ENCODE peak calls at places on chromosomes 3 and 15, in ten cellular contexts. M, R, Y, P, G, C, U, I, N and T are unnamed samples.

GRCh38 chr15:67105065-67105951 is 39.9 kb downstream of the SMAD3 start:
- DNase-seq in M (no peak), R (peak; percentile 97), Y (peak; percentile 98), P (no peak), G (no peak), C (no peak), U (no peak), I (no peak), N (peak; percentile 96), T (no peak)

GRCh38 chr15:93040288-93041158 is 48.5 kb downstream of the RGMA start:
- DNase-seq in M (no peak), R (no peak), Y (no peak), P (no peak), G (no peak), C (no peak), U (no peak), I (no peak), N (no peak), T (peak; percentile 74)

GRCh38 chr15:79515628-79516027 is 83.5 kb downstream of the MINAR1 start:
- DNase-seq in M (no peak), R (no peak), Y (no peak), P (no peak), G (no peak), C (no peak), U (no peak), I (no peak), N (no peak), T (no peak)

GRCh38 chr15:50137330-50137761 is 18.3 kb upstream of the ATP8B4 start:
- DNase-seq in M (no peak), R (peak; percentile 79), Y (peak; percentile 99), P (no peak), G (no peak), C (no peak), U (no peak), I (no peak), N (peak; percentile 96), T (no peak)

GRCh38 chr3:38843898-38844297 is 27.9 kb upstream of the SCN10A start:
- DNase-seq in M (peak; percentile 39), R (peak; percentile 29), Y (peak; percentile 77), P (peak; percentile 73), G (peak; percentile 16), C (no peak), U (no peak), I (no peak), N (peak; percentile 58), T (no peak)

GRCh38 chr15:88918738-88919137 is 5.6 kb upstream of the MFGE8 start:
- DNase-seq in M (no peak), R (peak; percentile 95), Y (peak; percentile 99), P (no peak), G (peak; percentile 77), C (no peak), U (no peak), I (no peak), N (peak; percentile 92), T (no peak)

GRCh38 chr3:46865546-46865945 is 2.3 kb upstream of the MYL3 start:
- DNase-seq in M (no peak), R (no peak), Y (no peak), P (no peak), G (no peak), C (no peak), U (no peak), I (no peak), N (no peak), T (no peak)

GRCh38 chr3:114417682-114418081 is 123.9 kb downstream of the TIGIT start:
- DNase-seq in M (no peak), R (no peak), Y (peak; percentile 46), P (no peak), G (no peak), C (no peak), U (no peak), I (no peak), N (no peak), T (no peak)

GRCh38 chr3:52054689-52055511 is 1.5 kb downstream of the DUSP7 start:
- DNase-seq in M (no peak), R (no peak), Y (no peak), P (no peak), G (no peak), C (no peak), U (no peak), I (no peak), N (no peak), T (no peak)

GRCh38 chr3:54251705-54252104 is 129.4 kb downstream of the CACNA2D3 start:
- DNase-seq in M (no peak), R (no peak), Y (no peak), P (no peak), G (no peak), C (no peak), U (no peak), I (no peak), N (no peak), T (no peak)

GRCh38 chr3:155772801-155773200 is 27.9 kb upstream of the PLCH1 start:
- DNase-seq in M (no peak), R (no peak), Y (peak; percentile 35), P (no peak), G (no peak), C (no peak), U (no peak), I (no peak), N (no peak), T (no peak)

GRCh38 chr3:45981321-45982038 is 14.1 kb downstream of the FYCO1 start:
- DNase-seq in M (no peak), R (no peak), Y (peak; percentile 25), P (no peak), G (no peak), C (no peak), U (no peak), I (no peak), N (no peak), T (no peak)

GRCh38 chr3:136713961-136714514 is 38.1 kb downstream of the STAG1 start:
- DNase-seq in M (no peak), R (no peak), Y (no peak), P (no peak), G (no peak), C (no peak), U (no peak), I (no peak), N (no peak), T (peak; percentile 74)

GRCh38 chr3:32347286-32348125 is 44.1 kb upstream of the CMTM7 start:
- DNase-seq in M (no peak), R (no peak), Y (peak; percentile 18), P (no peak), G (peak; percentile 52), C (no peak), U (no peak), I (no peak), N (no peak), T (no peak)

GRCh38 chr3:165642761-165643432 is 194.3 kb downstream of the BCHE start:
- DNase-seq in M (no peak), R (peak; percentile 96), Y (peak; percentile 98), P (no peak), G (peak; percentile 22), C (no peak), U (no peak), I (no peak), N (peak; percentile 98), T (no peak)

GRCh38 chr15:34724486-34724885 is 30.3 kb downstream of the GJD2 start:
- DNase-seq in M (no peak), R (no peak), Y (no peak), P (no peak), G (no peak), C (no peak), U (no peak), I (no peak), N (no peak), T (no peak)
- H3K27ac ChIP-seq in M (no peak overlapping the region), R (no peak overlapping the region), Y (no peak overlapping the region), P (no peak overlapping the region), G (no peak overlapping the region), C (no peak overlapping the region), U (no peak overlapping the region), I (no peak overlapping the region), N (no peak overlapping the region), T (no peak overlapping the region)

GRCh38 chr15:60674704-60675405 is 195.9 kb upstream of the ICE2 start:
- DNase-seq in M (no peak), R (no peak), Y (peak; percentile 32), P (no peak), G (no peak), C (no peak), U (no peak), I (no peak), N (no peak), T (no peak)

GRCh38 chr15:60672400-60672799 is 193.5 kb upstream of the ICE2 start:
- DNase-seq in M (no peak), R (no peak), Y (no peak), P (peak; percentile 57), G (no peak), C (no peak), U (no peak), I (no peak), N (no peak), T (no peak)

GRCh38 chr15:60675763-60676162 is 196.8 kb upstream of the ICE2 start:
- DNase-seq in M (no peak), R (no peak), Y (no peak), P (no peak), G (no peak), C (no peak), U (no peak), I (no peak), N (no peak), T (no peak)

GRCh38 chr15:60673918-60674558 is 195.1 kb upstream of the ICE2 start:
- DNase-seq in M (no peak), R (peak; percentile 69), Y (peak; percentile 91), P (no peak), G (peak; percentile 38), C (peak; percentile 1), U (no peak), I (no peak), N (peak; percentile 80), T (no peak)

DNA sequence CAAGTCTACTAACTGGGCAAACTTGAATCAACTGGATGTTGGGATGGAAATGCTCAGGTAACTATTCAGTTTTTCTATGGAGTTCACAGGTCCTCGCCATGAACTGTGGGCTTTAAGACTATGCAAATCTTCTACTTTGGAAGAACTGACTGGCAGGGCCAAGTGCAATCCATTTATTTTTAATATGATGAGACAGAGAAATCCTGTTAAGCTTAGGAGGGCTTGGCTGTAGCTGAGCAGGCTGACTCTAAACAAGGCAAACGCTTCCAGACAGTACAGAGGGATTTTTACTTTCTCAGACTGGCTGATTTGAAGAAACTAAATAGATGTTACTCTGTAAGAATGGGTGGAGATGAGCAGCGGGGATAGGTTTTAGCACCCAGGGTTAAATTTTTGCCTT is 194.2 kb upstream of the ICE2 start:
- DNase-seq in M (no peak), R (no peak), Y (no peak), P (no peak), G (no peak), C (no peak), U (no peak), I (no peak), N (no peak), T (no peak)
- H3K27ac ChIP-seq in M (no peak overlapping the region), R (no peak overlapping the region), Y (no peak overlapping the region), P (no peak overlapping the region), G (no peak overlapping the region), C (no peak overlapping the region), U (no peak overlapping the region), I (no peak overlapping the region), N (no peak overlapping the region), T (no peak overlapping the region)

GRCh38 chr15:80902298-80902801 is 87.3 kb downstream of the MESD start:
- DNase-seq in M (no peak), R (no peak), Y (no peak), P (no peak), G (no peak), C (peak; percentile 27), U (no peak), I (no peak), N (no peak), T (no peak)
- H3K27ac ChIP-seq in M (no peak overlapping the region), R (no peak overlapping the region), Y (no peak overlapping the region), P (no peak overlapping the region), G (no peak overlapping the region), C (no peak overlapping the region), U (no peak overlapping the region), I (no peak overlapping the region), N (no peak overlapping the region), T (no peak overlapping the region)

GRCh38 chr3:111768076-111768475 is 91.0 kb upstream of the PHLDB2 start:
- DNase-seq in M (no peak), R (no peak), Y (no peak), P (peak; percentile 65), G (no peak), C (no peak), U (no peak), I (no peak), N (no peak), T (no peak)
- H3K27ac ChIP-seq in M (no peak overlapping the region), R (no peak overlapping the region), Y (no peak overlapping the region), P (peak overlapping the region; percentile 94), G (no peak overlapping the region), C (no peak overlapping the region), U (no peak overlapping the region), I (no peak overlapping the region), N (peak overlapping the region; percentile 62), T (no peak overlapping the region)